ENCODE peak calls at places on chromosomes 3 and 15, in six cellular contexts. V is trophoblast cell, U is mesendoderm, C is IMR-90, T is neuronal stem cell, P is H9. L is an unnamed sample.

GRCh38 chr3:138043266-138044029 is 33.5 kb downstream of the CLDN18 start:
- DNase-seq in V (peak; percentile 66), U (no peak), C (peak; percentile 93), T (no peak), P (no peak), L (peak; percentile 32)

GRCh38 chr3:56591256-56591655 is 34.3 kb downstream of the CCDC66 start:
- DNase-seq in V (peak; percentile 18), U (no peak), C (peak; percentile 40), T (no peak), P (no peak), L (peak; percentile 14)

GRCh38 chr3:134663646-134664456 is 13.0 kb upstream of the KY start:
- DNase-seq in V (peak; percentile 73), U (peak; percentile 71), C (peak; percentile 55), T (no peak), P (no peak), L (no peak)

GRCh38 chr15:63350178-63350621 is 31.4 kb downstream of the CA12 start:
- DNase-seq in V (no peak), U (no peak), C (no peak), T (no peak), P (no peak), L (no peak)

GRCh38 chr3:160885791-160886286 is 129.8 kb downstream of the PPM1L start:
- DNase-seq in V (peak; percentile 60), U (peak; percentile 74), C (peak; percentile 27), T (no peak), P (peak; percentile 60), L (peak; percentile 80)

GRCh38 chr3:16609927-16610580 is 4.8 kb upstream of the DAZL start:
- DNase-seq in V (peak; percentile 73), U (no peak), C (no peak), T (no peak), P (no peak), L (no peak)

GRCh38 chr3:172194702-172195392 is 155.5 kb downstream of the FNDC3B start:
- DNase-seq in V (peak; percentile 41), U (peak; percentile 97), C (no peak), T (peak; percentile 53), P (no peak), L (peak; percentile 76)

GRCh38 chr3:47852604-47853397 is 49.9 kb downstream of the DHX30 start:
- DNase-seq in V (no peak), U (no peak), C (no peak), T (no peak), P (no peak), L (no peak)

GRCh38 chr3:111369953-111370352 is 172.0 kb upstream of the CD96 start:
- DNase-seq in V (no peak), U (no peak), C (no peak), T (no peak), P (no peak), L (no peak)

GRCh38 chr3:107241217-107241616 is 136.0 kb upstream of the CCDC54 start:
- DNase-seq in V (peak; percentile 37), U (peak; percentile 62), C (no peak), T (peak; percentile 4), P (peak; percentile 51), L (peak; percentile 49)

GRCh38 chr3:71152892-71153265 is 430.6 kb downstream of the FOXP1 start:
- DNase-seq in V (no peak), U (peak; percentile 70), C (no peak), T (no peak), P (peak; percentile 70), L (no peak)

GRCh38 chr3:183193762-183194701 is 31.5 kb upstream of the LAMP3 start:
- DNase-seq in V (no peak), U (no peak), C (peak; percentile 35), T (no peak), P (no peak), L (no peak)

GRCh38 chr15:53716909-53717878 is 42.3 kb downstream of the WDR72 start:
- DNase-seq in V (peak; percentile 17), U (peak; percentile 14), C (no peak), T (no peak), P (no peak), L (no peak)

GRCh38 chr3:128491071-128491899 is 1.7 kb downstream of the GATA2 start:
- DNase-seq in V (no peak), U (no peak), C (no peak), T (no peak), P (peak; percentile 47), L (no peak)

GRCh38 chr3:142118911-142119310 is 30.4 kb downstream of the TFDP2 start:
- DNase-seq in V (peak; percentile 70), U (no peak), C (no peak), T (no peak), P (no peak), L (no peak)

GRCh38 chr3:89059201-89059600 is 48.2 kb upstream of the EPHA3 start:
- DNase-seq in V (no peak), U (no peak), C (no peak), T (no peak), P (no peak), L (peak; percentile 43)

GRCh38 chr15:40468850-40469249 is 1.9 kb upstream of the CHST14 start:
- DNase-seq in V (no peak), U (no peak), C (no peak), T (no peak), P (no peak), L (no peak)

GRCh38 chr15:79609501-79609900 is 177.4 kb downstream of the MINAR1 start:
- DNase-seq in V (no peak), U (no peak), C (no peak), T (no peak), P (no peak), L (no peak)

GRCh38 chr3:110625126-110625798 is 446.4 kb upstream of the NECTIN3 start:
- DNase-seq in V (peak; percentile 98), U (peak; percentile 89), C (no peak), T (no peak), P (no peak), L (no peak)

GRCh38 chr15:77624868-77625267 is 7.8 kb downstream of the LINGO1 start:
- DNase-seq in V (no peak), U (no peak), C (no peak), T (no peak), P (no peak), L (no peak)

GRCh38 chr15:77622212-77622941 is 10.3 kb downstream of the LINGO1 start:
- DNase-seq in V (no peak), U (peak; percentile 48), C (no peak), T (no peak), P (peak; percentile 55), L (peak; percentile 28)

GRCh38 chr15:77623878-77624524 is 8.7 kb downstream of the LINGO1 start:
- DNase-seq in V (no peak), U (no peak), C (no peak), T (no peak), P (no peak), L (peak; percentile 16)

GRCh38 chr15:77621847-77622211 is 10.9 kb downstream of the LINGO1 start:
- DNase-seq in V (no peak), U (no peak), C (no peak), T (no peak), P (no peak), L (no peak)

GRCh38 chr15:77623008-77623877 is 9.5 kb downstream of the LINGO1 start:
- DNase-seq in V (no peak), U (peak; percentile 89), C (no peak), T (no peak), P (no peak), L (peak; percentile 25)
- H3K23ac ChIP-seq in V (no peak overlapping the region), U (peak overlapping the region; percentile 29), C (no peak overlapping the region), T (no peak overlapping the region), P (no peak overlapping the region), L (no peak overlapping the region)

GRCh38 chr3:87541711-87542110 is 265.3 kb upstream of the POU1F1 start:
- DNase-seq in V (no peak), U (no peak), C (no peak), T (no peak), P (no peak), L (no peak)
- H3K23ac ChIP-seq in V (no peak overlapping the region), U (no peak overlapping the region), C (no peak overlapping the region), T (no peak overlapping the region), P (no peak overlapping the region), L (no peak overlapping the region)

GRCh38 chr3:190414297-190414696 is 26.3 kb downstream of the CLDN16 start:
- DNase-seq in V (no peak), U (no peak), C (no peak), T (no peak), P (no peak), L (no peak)
- H3K23ac ChIP-seq in V (no peak overlapping the region), U (no peak overlapping the region), C (no peak overlapping the region), T (no peak overlapping the region), P (no peak overlapping the region), L (no peak overlapping the region)

GRCh38 chr3:177195941-177196472 is 1.3 kb downstream of the TBL1XR1 start:
- DNase-seq in V (peak; percentile 46), U (no peak), C (no peak), T (peak; percentile 20), P (no peak), L (peak; percentile 19)

GRCh38 chr3:177197041-177197933 is at the start of gene TBL1XR1:
- DNase-seq in V (peak; percentile 93), U (peak; percentile 98), C (peak; percentile 94), T (peak; percentile 92), P (peak; percentile 87), L (peak; percentile 93)

GRCh38 chr3:177199206-177199765 is 2.0 kb upstream of the TBL1XR1 start:
- DNase-seq in V (no peak), U (no peak), C (no peak), T (no peak), P (no peak), L (no peak)

GRCh38 chr3:177196473-177197040 is 725 bp downstream of the TBL1XR1 start:
- DNase-seq in V (peak; percentile 49), U (peak; percentile 75), C (peak; percentile 44), T (peak; percentile 49), P (no peak), L (peak; percentile 57)

GRCh38 chr3:177197934-177198484 is 727 bp upstream of the TBL1XR1 start:
- DNase-seq in V (peak; percentile 64), U (no peak), C (no peak), T (no peak), P (no peak), L (peak; percentile 28)
- H3K23ac ChIP-seq in V (no peak overlapping the region), U (no peak overlapping the region), C (peak overlapping the region; percentile 85), T (no peak overlapping the region), P (no peak overlapping the region), L (no peak overlapping the region)

DNA sequence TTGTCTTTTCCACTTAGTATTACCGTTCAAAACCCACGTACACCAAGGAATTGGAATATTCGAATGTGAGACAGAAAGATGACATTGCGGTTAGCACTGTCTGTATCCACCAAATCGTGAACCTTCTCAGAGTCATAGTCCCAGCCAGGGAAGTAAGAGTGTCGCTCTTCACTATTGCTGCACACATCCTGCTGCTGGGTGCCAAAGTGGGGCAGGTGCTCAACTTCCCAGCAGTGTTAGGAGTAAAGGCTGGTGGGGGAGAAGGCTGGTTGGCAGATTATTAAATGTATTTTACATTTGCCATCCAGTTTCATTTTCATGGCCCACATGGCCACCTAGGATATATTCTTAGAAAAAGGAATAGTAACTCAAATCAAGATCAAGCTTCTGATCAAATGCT is 65.1 kb downstream of the PTPRG start:
- DNase-seq in V (no peak), U (no peak), C (no peak), T (no peak), P (no peak), L (no peak)
- H3K23ac ChIP-seq in V (no peak overlapping the region), U (no peak overlapping the region), C (no peak overlapping the region), T (no peak overlapping the region), P (no peak overlapping the region), L (no peak overlapping the region)